ENCODE peak calls at places on chromosomes 16 and 17, in seven cellular contexts. S is osteoblast, K is Peyer's patch, P is mucosa of descending colon, I is nucleus accumbens, E is small intestine, Z is naive B cell. D is an unnamed sample.

GRCh38 chr16:1929578-1930337 is 11.5 kb upstream of the HS3ST6 start:
- DNase-seq in P (peak), K (peak), E (peak), Z (peak), I (peak), S (peak), D (peak)

GRCh38 chr16:67967183-67967955 is 1.1 kb downstream of the SLC12A4 start:
- DNase-seq in Z (peak), K (no peak), P (no peak), I (no peak), S (peak), E (no peak), D (no peak)

GRCh38 chr17:13694934-13695333 is 93.2 kb upstream of the HS3ST3A1 start:
- DNase-seq in I (no peak), K (no peak), E (no peak), S (no peak), Z (no peak), P (no peak), D (no peak)

GRCh38 chr16:64773184-64773583 is 348.7 kb downstream of the CDH11 start:
- DNase-seq in E (no peak), I (no peak), Z (no peak), P (no peak), S (no peak), K (no peak), D (no peak)

GRCh38 chr17:15398291-15398690 is 56.9 kb upstream of the TEKT3 start:
- DNase-seq in I (no peak), Z (no peak), P (no peak), E (no peak), K (no peak), S (no peak), D (no peak)

GRCh38 chr16:64092284-64092683 is 1029.6 kb downstream of the CDH11 start:
- DNase-seq in P (no peak), K (no peak), S (no peak), Z (no peak), I (no peak), E (no peak), D (no peak)

GRCh38 chr17:79515646-79516604 is 94.9 kb downstream of the RBFOX3 start:
- DNase-seq in Z (no peak), K (no peak), E (no peak), I (no peak), P (no peak), S (no peak), D (no peak)

GRCh38 chr17:40028595-40028994 is 13.4 kb downstream of the CSF3 start:
- DNase-seq in S (no peak), I (no peak), P (peak), K (no peak), Z (no peak), E (no peak), D (no peak)

GRCh38 chr17:63039899-63040602 is 74.0 kb downstream of the TANC2 start:
- DNase-seq in E (peak), I (no peak), S (peak), K (no peak), P (no peak), Z (no peak), D (no peak)

GRCh38 chr17:5078106-5079028 is at the start of gene ZFP3:
- DNase-seq in I (peak), P (peak), S (peak), E (peak), K (peak), Z (peak), D (peak)

GRCh38 chr17:79800325-79801155 is 3.7 kb upstream of the CBX8 start:
- DNase-seq in K (no peak), S (peak), Z (no peak), P (peak), E (peak), I (no peak), D (no peak)

GRCh38 chr17:29176500-29177351 is 3.5 kb downstream of the MYO18A start:
- DNase-seq in Z (peak), K (peak), P (peak), S (peak), I (no peak), E (peak), D (peak)

GRCh38 chr17:17694229-17695081 is 13.2 kb downstream of the RAI1 start:
- DNase-seq in P (peak), S (peak), E (peak), K (peak), I (peak), Z (peak), D (peak)

D was measured in GM10248.